ENCODE peak calls at places on chromosomes 13 and 19, in seven cellular contexts. N is astrocyte of the spinal cord; X is activated CD4-positive, CD25-positive, alpha-beta regulatory T cell treated with anti-CD3 and anti-CD28 coated beads, Interleukin-2, amount 50 U/mL, for 16 hours; E is lower leg skin; J is stimulated activated CD4-positive, alpha-beta T cell treated with anti-CD3 and anti-CD28 coated beads, Interleukin-4, amount 100 ng/mL, for 4 hours; W is activated naive CD8-positive, alpha-beta T cell treated with anti-CD3 and anti-CD28 coated beads for 36 hours; P is AG04450. C is an unnamed sample.

GRCh38 chr13:98525852-98526512 is 50.9 kb downstream of the STK24 start:
- DNase-seq in X (no peak), W (no peak), J (no peak), E (no peak), N (peak), P (no peak), C (no peak)

GRCh38 chr19:57437931-57438330 is 2.8 kb downstream of the ZNF749 start:
- DNase-seq in P (no peak), E (no peak), W (no peak), N (no peak), X (no peak), J (no peak), C (no peak)

GRCh38 chr13:23610966-23611486 is 40.8 kb downstream of the TNFRSF19 start:
- DNase-seq in J (no peak), E (no peak), N (peak), P (no peak), W (no peak), X (no peak), C (no peak)

GRCh38 chr19:6811906-6812305 is 39.4 kb downstream of the VAV1 start:
- DNase-seq in P (no peak), E (no peak), N (peak), J (no peak), X (no peak), W (no peak), C (peak)

GRCh38 chr13:53200498-53201453 is 172.2 kb downstream of the OLFM4 start:
- DNase-seq in N (no peak), W (peak), J (no peak), X (no peak), P (no peak), E (no peak), C (no peak)

GRCh38 chr19:37817180-37817911 is 38.0 kb upstream of the ZNF573 start:
- DNase-seq in N (peak), J (peak), E (no peak), X (no peak), W (peak), P (no peak), C (no peak)

GRCh38 chr13:107516517-107516916 is 698.8 kb downstream of the LIG4 start:
- DNase-seq in W (no peak), X (no peak), J (no peak), N (no peak), E (no peak), P (no peak), C (no peak)

GRCh38 chr13:50452761-50453160 is 390.7 kb downstream of the DLEU7 start:
- DNase-seq in P (no peak), J (no peak), W (no peak), X (no peak), N (no peak), E (no peak), C (no peak)

GRCh38 chr13:43475135-43475534 is 311.6 kb downstream of the ENOX1 start:
- DNase-seq in J (no peak), E (no peak), P (no peak), W (no peak), X (no peak), N (no peak), C (no peak)